ENCODE peak calls at places on chromosome 10, in four cellular contexts. L is PC-3, O is lower leg skin, A is fibroblast of lung. G is an unnamed sample.

GRCh38 chr10:43258922-43259247 is 8.0 kb downstream of the RASGEF1A start:
- DNase-seq in A (no peak), L (no peak), O (no peak), G (no peak)

GRCh38 chr10:112361951-112362770 is 11.8 kb upstream of the ACSL5 start:
- DNase-seq in L (peak; percentile 26), A (peak; percentile 46), O (peak; percentile 69), G (no peak)

GRCh38 chr10:70715853-70716795 is 43.8 kb downstream of the ADAMTS14 start:
- DNase-seq in O (no peak), L (peak; percentile 69), A (peak; percentile 39), G (no peak)

GRCh38 chr10:83127942-83128575 is 1011.2 kb upstream of the GHITM start:
- DNase-seq in L (no peak), A (peak; percentile 83), O (no peak), G (no peak)

GRCh38 chr10:98088186-98088971 is 46.1 kb upstream of the R3HCC1L start:
- DNase-seq in A (no peak), L (no peak), O (no peak), G (no peak)

GRCh38 chr10:24551161-24551560 is 172.5 kb downstream of the ARHGAP21 start:
- DNase-seq in O (no peak), A (no peak), L (peak; percentile 30), G (no peak)

GRCh38 chr10:46075869-46076268 is 29.8 kb upstream of the MSMB start:
- DNase-seq in O (no peak), A (no peak), L (no peak), G (no peak)

GRCh38 chr10:43162604-43163003 is 24.4 kb downstream of the CSGALNACT2 start:
- DNase-seq in A (no peak), O (no peak), L (no peak), G (no peak)

GRCh38 chr10:21702633-21703111 is 168.6 kb downstream of the MLLT10 start:
- DNase-seq in L (no peak), A (no peak), O (no peak), G (no peak)

GRCh38 chr10:78035025-78035424 is 1.4 kb downstream of the RPS24 start:
- DNase-seq in L (peak; percentile 86), O (no peak), A (peak; percentile 28), G (no peak)

GRCh38 chr10:69456880-69457693 is 5.8 kb downstream of the TSPAN15 start:
- DNase-seq in L (peak; percentile 82), A (peak; percentile 54), O (no peak), G (no peak)

GRCh38 chr10:14545827-14546226 is 215.1 kb upstream of the FRMD4A start:
- DNase-seq in L (peak; percentile 72), O (no peak), A (peak; percentile 79), G (no peak)

GRCh38 chr10:43045631-43046287 is 31.1 kb upstream of the RET start:
- DNase-seq in L (no peak), A (no peak), O (no peak), G (no peak)

GRCh38 chr10:95277201-95277570 is 13.6 kb downstream of the PDLIM1 start:
- DNase-seq in A (no peak), O (no peak), L (no peak), G (no peak)

GRCh38 chr10:95277614-95278013 is 13.2 kb downstream of the PDLIM1 start:
- DNase-seq in A (no peak), L (no peak), O (no peak), G (no peak)

GRCh38 chr10:95279042-95279820 is 11.6 kb downstream of the PDLIM1 start:
- DNase-seq in O (no peak), L (peak; percentile 70), A (peak; percentile 73), G (no peak)

GRCh38 chr10:95276367-95277200 is 14.2 kb downstream of the PDLIM1 start:
- DNase-seq in O (no peak), L (no peak), A (peak; percentile 51), G (no peak)

GRCh38 chr10:95278061-95278988 is 12.5 kb downstream of the PDLIM1 start:
- DNase-seq in A (peak; percentile 60), L (no peak), O (peak; percentile 75), G (no peak)
- H3K4me3 ChIP-seq in A (no peak overlapping the region), L (no peak overlapping the region), O (no peak overlapping the region), G (no peak overlapping the region)

DNA sequence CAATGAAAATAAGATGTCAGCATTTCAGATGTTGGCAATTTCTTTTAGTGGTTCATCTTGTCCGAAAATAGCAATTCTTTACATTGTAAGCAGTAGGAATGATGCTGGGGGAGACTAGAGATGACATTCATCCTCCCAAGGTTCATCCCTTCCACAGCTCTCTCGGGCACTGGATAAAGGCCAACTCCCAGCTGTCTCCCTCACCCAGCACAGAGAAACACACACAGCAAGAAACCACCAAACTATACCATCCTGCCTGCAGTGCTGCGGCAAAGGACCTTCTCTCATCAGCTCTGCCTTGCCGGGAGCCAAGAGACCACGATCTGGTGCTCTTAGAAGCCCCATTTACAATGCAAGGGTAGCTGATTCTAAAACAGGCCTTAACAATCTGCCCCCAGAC is 5.0 kb downstream of the FGFR2 start:
- DNase-seq in A (no peak), O (no peak), L (no peak), G (no peak)
- H3K4me3 ChIP-seq in A (no peak overlapping the region), O (no peak overlapping the region), L (no peak overlapping the region), G (no peak overlapping the region)

GRCh38 chr10:103564116-103564501 is 70.6 kb downstream of the NEURL1 start:
- DNase-seq in O (no peak), L (no peak), A (no peak), G (no peak)
- H3K4me3 ChIP-seq in O (no peak overlapping the region), L (no peak overlapping the region), A (no peak overlapping the region), G (no peak overlapping the region)

GRCh38 chr10:33327750-33328149 is 6.7 kb downstream of the NRP1 start:
- DNase-seq in L (peak; percentile 75), O (no peak), A (peak; percentile 39), G (no peak)

GRCh38 chr10:33328253-33328652 is 6.2 kb downstream of the NRP1 start:
- DNase-seq in O (no peak), A (no peak), L (no peak), G (no peak)

GRCh38 chr10:33331020-33331557 is 3.4 kb downstream of the NRP1 start:
- DNase-seq in O (no peak), L (peak; percentile 71), A (peak; percentile 28), G (no peak)

GRCh38 chr10:33330543-33331019 is 3.9 kb downstream of the NRP1 start:
- DNase-seq in A (peak; percentile 86), O (peak; percentile 85), L (peak; percentile 100), G (peak; percentile 64)

GRCh38 chr10:33329178-33329577 is 5.3 kb downstream of the NRP1 start:
- DNase-seq in O (no peak), L (peak; percentile 98), A (no peak), G (no peak)
- H3K4me3 ChIP-seq in O (no peak overlapping the region), L (peak overlapping the region; percentile 69), A (peak overlapping the region; percentile 78), G (no peak overlapping the region)

GRCh38 chr10:79116363-79116762 is 47.6 kb downstream of the ZMIZ1 start:
- DNase-seq in O (no peak), L (no peak), A (no peak), G (no peak)
- H3K4me3 ChIP-seq in O (no peak overlapping the region), L (no peak overlapping the region), A (no peak overlapping the region), G (no peak overlapping the region)

DNA sequence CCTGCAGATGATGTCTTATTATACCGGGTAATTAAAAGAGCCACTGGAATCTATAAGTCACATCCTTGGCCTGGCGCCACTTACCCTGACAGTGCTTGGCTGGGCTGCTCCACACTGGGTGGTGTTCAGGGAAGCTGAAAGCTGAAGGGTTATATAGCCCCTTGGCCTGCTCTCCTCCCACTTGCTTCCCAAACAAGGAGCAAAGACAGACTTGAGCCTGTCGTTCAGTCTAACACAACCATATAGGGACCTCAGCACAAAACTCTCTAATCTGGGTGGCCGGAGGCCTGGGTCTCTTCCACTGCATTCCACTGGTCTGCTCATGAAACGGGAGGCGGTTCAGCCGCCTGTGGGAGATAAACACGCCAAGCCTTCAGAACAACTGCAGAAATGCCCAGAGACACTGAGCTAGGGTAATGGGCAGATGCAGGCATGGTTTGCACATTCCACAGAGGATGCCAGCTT is at the start of gene ACTA2:
- DNase-seq in L (no peak), O (no peak), A (peak; percentile 94), G (no peak)
- H3K4me3 ChIP-seq in L (peak within 1 kb of the TSS; percentile 43), O (no peak within 1 kb of the TSS), A (peak within 1 kb of the TSS; percentile 44), G (no peak within 1 kb of the TSS)

GRCh38 chr10:116838143-116838725 is 11.1 kb upstream of the ENO4 start:
- DNase-seq in L (no peak), A (no peak), O (no peak), G (no peak)
- H3K4me3 ChIP-seq in L (no peak overlapping the region), A (no peak overlapping the region), O (no peak overlapping the region), G (no peak overlapping the region)